ENCODE peak calls at places on chromosome 7, in ten cellular contexts. One of them, this sample, is unnamed.

GRCh38 chr7:16914771-16915170 is 33.0 kb upstream of the AGR3 start:
- DNase-seq in NCI-H510A treated with DMSO at 0.1 percent for 48 hours: peak
- DNase-seq in NCI-H1092: no peak
- DNase-seq in anterior cingulate cortex: no peak
- DNase-seq in stimulated activated naive CD8-positive, alpha-beta T cell treated with anti-CD3 and anti-CD28 coated beads, Interleukin-15, Interleukin-2, amounts not matched to agents 100 U/mL and 50 U/mL, for 24 hours: no peak
- DNase-seq in glomerular endothelial cell: no peak
- DNase-seq in NT2/D1: no peak
- DNase-seq in stomach: no peak
- DNase-seq in fibroblast of villous mesenchyme: no peak
- DNase-seq in OCI-M1: no peak
- DNase-seq in this sample: no peak

GRCh38 chr7:95596183-95597135 is at the start of gene PDK4:
- DNase-seq in NCI-H510A treated with DMSO at 0.1 percent for 48 hours: peak
- DNase-seq in glomerular endothelial cell: peak
- DNase-seq in stomach: peak
- DNase-seq in stimulated activated naive CD8-positive, alpha-beta T cell treated with anti-CD3 and anti-CD28 coated beads, Interleukin-15, Interleukin-2, amounts not matched to agents 100 U/mL and 50 U/mL, for 24 hours: peak
- DNase-seq in OCI-M1: peak
- DNase-seq in fibroblast of villous mesenchyme: peak
- DNase-seq in anterior cingulate cortex: peak
- DNase-seq in NCI-H1092: no peak
- DNase-seq in NT2/D1: peak
- DNase-seq in this sample: peak

GRCh38 chr7:158595068-158595467 is 7.4 kb upstream of the PTPRN2 start:
- DNase-seq in stimulated activated naive CD8-positive, alpha-beta T cell treated with anti-CD3 and anti-CD28 coated beads, Interleukin-15, Interleukin-2, amounts not matched to agents 100 U/mL and 50 U/mL, for 24 hours: no peak
- DNase-seq in glomerular endothelial cell: no peak
- DNase-seq in NCI-H510A treated with DMSO at 0.1 percent for 48 hours: no peak
- DNase-seq in NT2/D1: peak
- DNase-seq in NCI-H1092: no peak
- DNase-seq in anterior cingulate cortex: no peak
- DNase-seq in OCI-M1: no peak
- DNase-seq in stomach: no peak
- DNase-seq in fibroblast of villous mesenchyme: peak
- DNase-seq in this sample: no peak

GRCh38 chr7:51102828-51103227 is 213.8 kb downstream of the COBL start:
- DNase-seq in glomerular endothelial cell: no peak
- DNase-seq in NCI-H510A treated with DMSO at 0.1 percent for 48 hours: no peak
- DNase-seq in NT2/D1: no peak
- DNase-seq in stomach: no peak
- DNase-seq in NCI-H1092: no peak
- DNase-seq in anterior cingulate cortex: no peak
- DNase-seq in OCI-M1: no peak
- DNase-seq in stimulated activated naive CD8-positive, alpha-beta T cell treated with anti-CD3 and anti-CD28 coated beads, Interleukin-15, Interleukin-2, amounts not matched to agents 100 U/mL and 50 U/mL, for 24 hours: no peak
- DNase-seq in fibroblast of villous mesenchyme: no peak
- DNase-seq in this sample: no peak

GRCh38 chr7:43337191-43337590 is 224.7 kb downstream of the HECW1 start:
- DNase-seq in fibroblast of villous mesenchyme: peak
- DNase-seq in anterior cingulate cortex: no peak
- DNase-seq in OCI-M1: no peak
- DNase-seq in NT2/D1: no peak
- DNase-seq in NCI-H1092: no peak
- DNase-seq in NCI-H510A treated with DMSO at 0.1 percent for 48 hours: no peak
- DNase-seq in glomerular endothelial cell: no peak
- DNase-seq in stimulated activated naive CD8-positive, alpha-beta T cell treated with anti-CD3 and anti-CD28 coated beads, Interleukin-15, Interleukin-2, amounts not matched to agents 100 U/mL and 50 U/mL, for 24 hours: no peak
- DNase-seq in stomach: no peak
- DNase-seq in this sample: no peak

GRCh38 chr7:97018126-97018601 is 6.5 kb downstream of the DLX5 start:
- DNase-seq in anterior cingulate cortex: no peak
- DNase-seq in stomach: no peak
- DNase-seq in fibroblast of villous mesenchyme: no peak
- DNase-seq in NCI-H1092: no peak
- DNase-seq in glomerular endothelial cell: no peak
- DNase-seq in stimulated activated naive CD8-positive, alpha-beta T cell treated with anti-CD3 and anti-CD28 coated beads, Interleukin-15, Interleukin-2, amounts not matched to agents 100 U/mL and 50 U/mL, for 24 hours: no peak
- DNase-seq in NCI-H510A treated with DMSO at 0.1 percent for 48 hours: no peak
- DNase-seq in NT2/D1: no peak
- DNase-seq in OCI-M1: no peak
- DNase-seq in this sample: no peak

GRCh38 chr7:144853542-144853941 is 17.7 kb upstream of the TPK1 start:
- DNase-seq in fibroblast of villous mesenchyme: no peak
- DNase-seq in stimulated activated naive CD8-positive, alpha-beta T cell treated with anti-CD3 and anti-CD28 coated beads, Interleukin-15, Interleukin-2, amounts not matched to agents 100 U/mL and 50 U/mL, for 24 hours: no peak
- DNase-seq in stomach: no peak
- DNase-seq in OCI-M1: no peak
- DNase-seq in NCI-H1092: no peak
- DNase-seq in anterior cingulate cortex: no peak
- DNase-seq in glomerular endothelial cell: no peak
- DNase-seq in NT2/D1: no peak
- DNase-seq in NCI-H510A treated with DMSO at 0.1 percent for 48 hours: no peak
- DNase-seq in this sample: no peak

GRCh38 chr7:2175514-2175913 is 57.2 kb downstream of the MAD1L1 start:
- DNase-seq in OCI-M1: no peak
- DNase-seq in stomach: no peak
- DNase-seq in NCI-H1092: no peak
- DNase-seq in fibroblast of villous mesenchyme: peak
- DNase-seq in anterior cingulate cortex: no peak
- DNase-seq in NT2/D1: peak
- DNase-seq in glomerular endothelial cell: peak
- DNase-seq in NCI-H510A treated with DMSO at 0.1 percent for 48 hours: no peak
- DNase-seq in stimulated activated naive CD8-positive, alpha-beta T cell treated with anti-CD3 and anti-CD28 coated beads, Interleukin-15, Interleukin-2, amounts not matched to agents 100 U/mL and 50 U/mL, for 24 hours: no peak
- DNase-seq in this sample: no peak

GRCh38 chr7:76296743-76297740 is 5.4 kb upstream of the HSPB1 start:
- DNase-seq in NCI-H510A treated with DMSO at 0.1 percent for 48 hours: peak
- DNase-seq in NCI-H1092: no peak
- DNase-seq in glomerular endothelial cell: no peak
- DNase-seq in fibroblast of villous mesenchyme: peak
- DNase-seq in stomach: peak
- DNase-seq in OCI-M1: no peak
- DNase-seq in stimulated activated naive CD8-positive, alpha-beta T cell treated with anti-CD3 and anti-CD28 coated beads, Interleukin-15, Interleukin-2, amounts not matched to agents 100 U/mL and 50 U/mL, for 24 hours: no peak
- DNase-seq in anterior cingulate cortex: no peak
- DNase-seq in NT2/D1: no peak
- DNase-seq in this sample: no peak

GRCh38 chr7:138890782-138891445 is 90.3 kb downstream of the KIAA1549 start:
- DNase-seq in fibroblast of villous mesenchyme: peak
- DNase-seq in anterior cingulate cortex: peak
- DNase-seq in NCI-H510A treated with DMSO at 0.1 percent for 48 hours: no peak
- DNase-seq in glomerular endothelial cell: no peak
- DNase-seq in NT2/D1: no peak
- DNase-seq in OCI-M1: no peak
- DNase-seq in stimulated activated naive CD8-positive, alpha-beta T cell treated with anti-CD3 and anti-CD28 coated beads, Interleukin-15, Interleukin-2, amounts not matched to agents 100 U/mL and 50 U/mL, for 24 hours: no peak
- DNase-seq in NCI-H1092: peak
- DNase-seq in stomach: no peak
- DNase-seq in this sample: no peak

GRCh38 chr7:75756340-75757297 is 15.4 kb downstream of the CCL26 start:
- DNase-seq in fibroblast of villous mesenchyme: peak
- DNase-seq in stomach: peak
- DNase-seq in NCI-H1092: no peak
- DNase-seq in OCI-M1: peak
- DNase-seq in glomerular endothelial cell: no peak
- DNase-seq in NT2/D1: no peak
- DNase-seq in anterior cingulate cortex: no peak
- DNase-seq in stimulated activated naive CD8-positive, alpha-beta T cell treated with anti-CD3 and anti-CD28 coated beads, Interleukin-15, Interleukin-2, amounts not matched to agents 100 U/mL and 50 U/mL, for 24 hours: no peak
- DNase-seq in NCI-H510A treated with DMSO at 0.1 percent for 48 hours: peak
- DNase-seq in this sample: no peak

GRCh38 chr7:91181949-91182348 is 82.3 kb upstream of the FZD1 start:
- DNase-seq in stomach: no peak
- DNase-seq in glomerular endothelial cell: no peak
- DNase-seq in NCI-H1092: no peak
- DNase-seq in stimulated activated naive CD8-positive, alpha-beta T cell treated with anti-CD3 and anti-CD28 coated beads, Interleukin-15, Interleukin-2, amounts not matched to agents 100 U/mL and 50 U/mL, for 24 hours: no peak
- DNase-seq in NCI-H510A treated with DMSO at 0.1 percent for 48 hours: no peak
- DNase-seq in OCI-M1: no peak
- DNase-seq in fibroblast of villous mesenchyme: no peak
- DNase-seq in anterior cingulate cortex: no peak
- DNase-seq in NT2/D1: no peak
- DNase-seq in this sample: no peak

GRCh38 chr7:84746347-84746746 is 440.5 kb downstream of the SEMA3D start:
- DNase-seq in stomach: no peak
- DNase-seq in stimulated activated naive CD8-positive, alpha-beta T cell treated with anti-CD3 and anti-CD28 coated beads, Interleukin-15, Interleukin-2, amounts not matched to agents 100 U/mL and 50 U/mL, for 24 hours: no peak
- DNase-seq in NCI-H1092: no peak
- DNase-seq in NCI-H510A treated with DMSO at 0.1 percent for 48 hours: no peak
- DNase-seq in NT2/D1: no peak
- DNase-seq in OCI-M1: no peak
- DNase-seq in anterior cingulate cortex: no peak
- DNase-seq in glomerular endothelial cell: no peak
- DNase-seq in fibroblast of villous mesenchyme: peak
- DNase-seq in this sample: no peak

GRCh38 chr7:49866076-49866735 is 92.8 kb downstream of the VWC2 start:
- DNase-seq in fibroblast of villous mesenchyme: no peak
- DNase-seq in OCI-M1: no peak
- DNase-seq in NCI-H1092: no peak
- DNase-seq in anterior cingulate cortex: no peak
- DNase-seq in stimulated activated naive CD8-positive, alpha-beta T cell treated with anti-CD3 and anti-CD28 coated beads, Interleukin-15, Interleukin-2, amounts not matched to agents 100 U/mL and 50 U/mL, for 24 hours: no peak
- DNase-seq in glomerular endothelial cell: no peak
- DNase-seq in stomach: no peak
- DNase-seq in NCI-H510A treated with DMSO at 0.1 percent for 48 hours: no peak
- DNase-seq in NT2/D1: no peak
- DNase-seq in this sample: no peak

GRCh38 chr7:2824678-2825461 is 19.2 kb downstream of the GNA12 start:
- DNase-seq in glomerular endothelial cell: no peak
- DNase-seq in anterior cingulate cortex: no peak
- DNase-seq in NT2/D1: peak
- DNase-seq in fibroblast of villous mesenchyme: no peak
- DNase-seq in NCI-H1092: no peak
- DNase-seq in stomach: no peak
- DNase-seq in NCI-H510A treated with DMSO at 0.1 percent for 48 hours: no peak
- DNase-seq in OCI-M1: no peak
- DNase-seq in stimulated activated naive CD8-positive, alpha-beta T cell treated with anti-CD3 and anti-CD28 coated beads, Interleukin-15, Interleukin-2, amounts not matched to agents 100 U/mL and 50 U/mL, for 24 hours: no peak
- DNase-seq in this sample: no peak

GRCh38 chr7:28811990-28812389 is 146.1 kb downstream of the TRIL start:
- DNase-seq in stimulated activated naive CD8-positive, alpha-beta T cell treated with anti-CD3 and anti-CD28 coated beads, Interleukin-15, Interleukin-2, amounts not matched to agents 100 U/mL and 50 U/mL, for 24 hours: no peak
- DNase-seq in NT2/D1: no peak
- DNase-seq in stomach: no peak
- DNase-seq in NCI-H510A treated with DMSO at 0.1 percent for 48 hours: no peak
- DNase-seq in OCI-M1: no peak
- DNase-seq in glomerular endothelial cell: no peak
- DNase-seq in fibroblast of villous mesenchyme: no peak
- DNase-seq in NCI-H1092: no peak
- DNase-seq in anterior cingulate cortex: no peak
- DNase-seq in this sample: no peak

GRCh38 chr7:157044943-157045660 is 34.6 kb upstream of the MNX1 start:
- DNase-seq in NCI-H510A treated with DMSO at 0.1 percent for 48 hours: no peak
- DNase-seq in anterior cingulate cortex: no peak
- DNase-seq in NT2/D1: no peak
- DNase-seq in stimulated activated naive CD8-positive, alpha-beta T cell treated with anti-CD3 and anti-CD28 coated beads, Interleukin-15, Interleukin-2, amounts not matched to agents 100 U/mL and 50 U/mL, for 24 hours: no peak
- DNase-seq in stomach: no peak
- DNase-seq in glomerular endothelial cell: no peak
- DNase-seq in OCI-M1: no peak
- DNase-seq in NCI-H1092: no peak
- DNase-seq in fibroblast of villous mesenchyme: no peak
- DNase-seq in this sample: no peak

GRCh38 chr7:2843711-2844152 is 376 bp downstream of the GNA12 start:
- DNase-seq in NT2/D1: no peak
- DNase-seq in fibroblast of villous mesenchyme: peak
- DNase-seq in glomerular endothelial cell: no peak
- DNase-seq in NCI-H510A treated with DMSO at 0.1 percent for 48 hours: no peak
- DNase-seq in NCI-H1092: no peak
- DNase-seq in stimulated activated naive CD8-positive, alpha-beta T cell treated with anti-CD3 and anti-CD28 coated beads, Interleukin-15, Interleukin-2, amounts not matched to agents 100 U/mL and 50 U/mL, for 24 hours: peak
- DNase-seq in anterior cingulate cortex: no peak
- DNase-seq in OCI-M1: peak
- DNase-seq in stomach: no peak
- DNase-seq in this sample: no peak

GRCh38 chr7:39700165-39700564 is 76.8 kb downstream of the RALA start:
- DNase-seq in anterior cingulate cortex: no peak
- DNase-seq in NT2/D1: no peak
- DNase-seq in stimulated activated naive CD8-positive, alpha-beta T cell treated with anti-CD3 and anti-CD28 coated beads, Interleukin-15, Interleukin-2, amounts not matched to agents 100 U/mL and 50 U/mL, for 24 hours: no peak
- DNase-seq in stomach: no peak
- DNase-seq in glomerular endothelial cell: no peak
- DNase-seq in OCI-M1: no peak
- DNase-seq in fibroblast of villous mesenchyme: no peak
- DNase-seq in NCI-H1092: no peak
- DNase-seq in NCI-H510A treated with DMSO at 0.1 percent for 48 hours: no peak
- DNase-seq in this sample: no peak

GRCh38 chr7:67406941-67407340 is 410.3 kb downstream of the TYW1 start:
- DNase-seq in NCI-H1092: no peak
- DNase-seq in OCI-M1: no peak
- DNase-seq in glomerular endothelial cell: no peak
- DNase-seq in NCI-H510A treated with DMSO at 0.1 percent for 48 hours: no peak
- DNase-seq in stomach: no peak
- DNase-seq in stimulated activated naive CD8-positive, alpha-beta T cell treated with anti-CD3 and anti-CD28 coated beads, Interleukin-15, Interleukin-2, amounts not matched to agents 100 U/mL and 50 U/mL, for 24 hours: no peak
- DNase-seq in anterior cingulate cortex: peak
- DNase-seq in fibroblast of villous mesenchyme: no peak
- DNase-seq in NT2/D1: no peak
- DNase-seq in this sample: no peak

GRCh38 chr7:139487366-139488080 is 4.0 kb upstream of the KLRG2 start:
- DNase-seq in stimulated activated naive CD8-positive, alpha-beta T cell treated with anti-CD3 and anti-CD28 coated beads, Interleukin-15, Interleukin-2, amounts not matched to agents 100 U/mL and 50 U/mL, for 24 hours: no peak
- DNase-seq in fibroblast of villous mesenchyme: no peak
- DNase-seq in NCI-H510A treated with DMSO at 0.1 percent for 48 hours: no peak
- DNase-seq in OCI-M1: no peak
- DNase-seq in anterior cingulate cortex: no peak
- DNase-seq in NCI-H1092: no peak
- DNase-seq in NT2/D1: no peak
- DNase-seq in stomach: no peak
- DNase-seq in glomerular endothelial cell: no peak
- DNase-seq in this sample: no peak

GRCh38 chr7:50336909-50337703 is 32.6 kb downstream of the IKZF1 start:
- DNase-seq in NT2/D1: no peak
- DNase-seq in anterior cingulate cortex: no peak
- DNase-seq in NCI-H510A treated with DMSO at 0.1 percent for 48 hours: no peak
- DNase-seq in stomach: no peak
- DNase-seq in stimulated activated naive CD8-positive, alpha-beta T cell treated with anti-CD3 and anti-CD28 coated beads, Interleukin-15, Interleukin-2, amounts not matched to agents 100 U/mL and 50 U/mL, for 24 hours: peak
- DNase-seq in fibroblast of villous mesenchyme: no peak
- DNase-seq in NCI-H1092: no peak
- DNase-seq in glomerular endothelial cell: no peak
- DNase-seq in OCI-M1: no peak
- DNase-seq in this sample: no peak

GRCh38 chr7:114718861-114719260 is 203.0 kb upstream of the MDFIC start:
- DNase-seq in anterior cingulate cortex: no peak
- DNase-seq in NCI-H510A treated with DMSO at 0.1 percent for 48 hours: no peak
- DNase-seq in NCI-H1092: no peak
- DNase-seq in fibroblast of villous mesenchyme: no peak
- DNase-seq in glomerular endothelial cell: no peak
- DNase-seq in stomach: no peak
- DNase-seq in NT2/D1: no peak
- DNase-seq in stimulated activated naive CD8-positive, alpha-beta T cell treated with anti-CD3 and anti-CD28 coated beads, Interleukin-15, Interleukin-2, amounts not matched to agents 100 U/mL and 50 U/mL, for 24 hours: no peak
- DNase-seq in OCI-M1: no peak
- DNase-seq in this sample: no peak

GRCh38 chr7:134359787-134360432 is 43.2 kb upstream of the SLC35B4 start:
- DNase-seq in NCI-H510A treated with DMSO at 0.1 percent for 48 hours: no peak
- DNase-seq in NT2/D1: no peak
- DNase-seq in glomerular endothelial cell: no peak
- DNase-seq in NCI-H1092: no peak
- DNase-seq in OCI-M1: peak
- DNase-seq in anterior cingulate cortex: no peak
- DNase-seq in stomach: no peak
- DNase-seq in stimulated activated naive CD8-positive, alpha-beta T cell treated with anti-CD3 and anti-CD28 coated beads, Interleukin-15, Interleukin-2, amounts not matched to agents 100 U/mL and 50 U/mL, for 24 hours: no peak
- DNase-seq in fibroblast of villous mesenchyme: no peak
- DNase-seq in this sample: no peak

GRCh38 chr7:114087674-114088539 is 169.1 kb upstream of the PPP1R3A start:
- DNase-seq in NCI-H510A treated with DMSO at 0.1 percent for 48 hours: peak
- DNase-seq in NT2/D1: no peak
- DNase-seq in NCI-H1092: peak
- DNase-seq in fibroblast of villous mesenchyme: no peak
- DNase-seq in stimulated activated naive CD8-positive, alpha-beta T cell treated with anti-CD3 and anti-CD28 coated beads, Interleukin-15, Interleukin-2, amounts not matched to agents 100 U/mL and 50 U/mL, for 24 hours: no peak
- DNase-seq in glomerular endothelial cell: no peak
- DNase-seq in anterior cingulate cortex: no peak
- DNase-seq in OCI-M1: peak
- DNase-seq in stomach: no peak
- DNase-seq in this sample: no peak

GRCh38 chr7:73994761-73995160 is 33.2 kb upstream of the ELN start:
- DNase-seq in NT2/D1: no peak
- DNase-seq in stimulated activated naive CD8-positive, alpha-beta T cell treated with anti-CD3 and anti-CD28 coated beads, Interleukin-15, Interleukin-2, amounts not matched to agents 100 U/mL and 50 U/mL, for 24 hours: no peak
- DNase-seq in NCI-H1092: no peak
- DNase-seq in OCI-M1: no peak
- DNase-seq in stomach: no peak
- DNase-seq in fibroblast of villous mesenchyme: no peak
- DNase-seq in NCI-H510A treated with DMSO at 0.1 percent for 48 hours: no peak
- DNase-seq in anterior cingulate cortex: no peak
- DNase-seq in glomerular endothelial cell: no peak
- DNase-seq in this sample: no peak

This sample was measured in C1 segment of cervical spinal cord.